ENCODE peak calls at places on chromosome 10, in five cellular contexts. One of them, this sample, is unnamed.

GRCh38 chr10:9315292-9315691 is 1260.8 kb downstream of the GATA3 start:
- DNase-seq in GM23338: no peak
- DNase-seq in sigmoid colon: no peak
- DNase-seq in GM12892: no peak
- DNase-seq in upper lobe of left lung: no peak
- DNase-seq in this sample: no peak

GRCh38 chr10:60645928-60646433 is 132.3 kb upstream of the CDK1 start:
- DNase-seq in GM23338: no peak
- DNase-seq in sigmoid colon: no peak
- DNase-seq in GM12892: no peak
- DNase-seq in upper lobe of left lung: no peak
- DNase-seq in this sample: no peak

GRCh38 chr10:86647773-86648705 is 6.3 kb upstream of the OPN4 start:
- DNase-seq in sigmoid colon: no peak
- DNase-seq in GM23338: no peak
- DNase-seq in GM12892: no peak
- DNase-seq in upper lobe of left lung: no peak
- DNase-seq in this sample: no peak

GRCh38 chr10:33129181-33129928 is 171.3 kb upstream of the ITGB1 start:
- DNase-seq in sigmoid colon: no peak
- DNase-seq in GM12892: no peak
- DNase-seq in upper lobe of left lung: no peak
- DNase-seq in GM23338: no peak
- DNase-seq in this sample: no peak

GRCh38 chr10:94546058-94546595 is 539 bp downstream of the HELLS start:
- DNase-seq in sigmoid colon: no peak
- DNase-seq in GM23338: no peak
- DNase-seq in upper lobe of left lung: no peak
- DNase-seq in GM12892: peak
- DNase-seq in this sample: no peak

GRCh38 chr10:6140141-6140841 is 51.5 kb downstream of the RBM17 start:
- DNase-seq in sigmoid colon: no peak
- DNase-seq in GM23338: peak
- DNase-seq in GM12892: no peak
- DNase-seq in upper lobe of left lung: peak
- DNase-seq in this sample: no peak

GRCh38 chr10:121519901-121520500 is 78.2 kb downstream of the FGFR2 start:
- DNase-seq in GM12892: no peak
- DNase-seq in sigmoid colon: no peak
- DNase-seq in upper lobe of left lung: no peak
- DNase-seq in GM23338: no peak
- DNase-seq in this sample: no peak

GRCh38 chr10:6068422-6068821 is 6.3 kb upstream of the IL2RA start:
- DNase-seq in sigmoid colon: peak
- DNase-seq in GM12892: no peak
- DNase-seq in GM23338: no peak
- DNase-seq in upper lobe of left lung: peak
- DNase-seq in this sample: no peak

GRCh38 chr10:65827344-65827743 is 1098.5 kb upstream of the LRRTM3 start:
- DNase-seq in sigmoid colon: no peak
- DNase-seq in GM12892: no peak
- DNase-seq in GM23338: peak
- DNase-seq in upper lobe of left lung: peak
- DNase-seq in this sample: no peak

GRCh38 chr10:127600479-127600878 is 51.4 kb downstream of the NPS start:
- DNase-seq in upper lobe of left lung: no peak
- DNase-seq in GM23338: peak
- DNase-seq in sigmoid colon: no peak
- DNase-seq in GM12892: no peak
- DNase-seq in this sample: no peak

GRCh38 chr10:124999433-125000365 is 57.8 kb downstream of the ZRANB1 start:
- DNase-seq in upper lobe of left lung: peak
- DNase-seq in GM23338: no peak
- DNase-seq in GM12892: no peak
- DNase-seq in sigmoid colon: no peak
- DNase-seq in this sample: no peak

GRCh38 chr10:34001087-34001580 is 666.7 kb upstream of the NRP1 start:
- DNase-seq in sigmoid colon: no peak
- DNase-seq in upper lobe of left lung: no peak
- DNase-seq in GM23338: no peak
- DNase-seq in GM12892: no peak
- DNase-seq in this sample: no peak

GRCh38 chr10:60778978-60779668 is 845 bp downstream of the CDK1 start:
- DNase-seq in GM12892: no peak
- DNase-seq in GM23338: no peak
- DNase-seq in sigmoid colon: no peak
- DNase-seq in upper lobe of left lung: no peak
- DNase-seq in this sample: no peak

GRCh38 chr10:37619336-37619735 is 238.1 kb downstream of the ZNF248 start:
- DNase-seq in GM23338: no peak
- DNase-seq in sigmoid colon: no peak
- DNase-seq in upper lobe of left lung: no peak
- DNase-seq in GM12892: no peak
- DNase-seq in this sample: no peak

GRCh38 chr10:65419629-65420028 is 1506.2 kb upstream of the LRRTM3 start:
- DNase-seq in sigmoid colon: no peak
- DNase-seq in GM23338: no peak
- DNase-seq in GM12892: no peak
- DNase-seq in upper lobe of left lung: no peak
- DNase-seq in this sample: no peak

GRCh38 chr10:22005763-22006162 is 2.2 kb upstream of the DNAJC1 start:
- DNase-seq in sigmoid colon: no peak
- DNase-seq in GM12892: no peak
- DNase-seq in upper lobe of left lung: no peak
- DNase-seq in GM23338: no peak
- DNase-seq in this sample: no peak

GRCh38 chr10:59709472-59710125 is at the start of gene SLC16A9:
- DNase-seq in GM23338: peak
- DNase-seq in GM12892: peak
- DNase-seq in upper lobe of left lung: peak
- DNase-seq in sigmoid colon: peak
- DNase-seq in this sample: peak

GRCh38 chr10:30058570-30059132 is 735 bp downstream of the JCAD start:
- DNase-seq in upper lobe of left lung: no peak
- DNase-seq in GM23338: peak
- DNase-seq in GM12892: no peak
- DNase-seq in sigmoid colon: no peak
- DNase-seq in this sample: no peak

GRCh38 chr10:70714961-70715360 is 42.7 kb downstream of the ADAMTS14 start:
- DNase-seq in GM12892: no peak
- DNase-seq in GM23338: no peak
- DNase-seq in sigmoid colon: no peak
- DNase-seq in upper lobe of left lung: no peak
- DNase-seq in this sample: no peak

GRCh38 chr10:70302292-70302691 is 18.5 kb upstream of the NPFFR1 start:
- DNase-seq in GM23338: no peak
- DNase-seq in GM12892: no peak
- DNase-seq in upper lobe of left lung: no peak
- DNase-seq in sigmoid colon: no peak
- DNase-seq in this sample: no peak

GRCh38 chr10:121596668-121597503 is 1.4 kb downstream of the FGFR2 start:
- DNase-seq in upper lobe of left lung: no peak
- DNase-seq in GM23338: peak
- DNase-seq in GM12892: no peak
- DNase-seq in sigmoid colon: peak
- DNase-seq in this sample: no peak

GRCh38 chr10:86752311-86752710 is 4.1 kb upstream of the BMPR1A start:
- DNase-seq in GM12892: no peak
- DNase-seq in upper lobe of left lung: no peak
- DNase-seq in GM23338: no peak
- DNase-seq in sigmoid colon: no peak
- DNase-seq in this sample: no peak

GRCh38 chr10:124685251-124685650 is 58.9 kb downstream of the FAM53B start:
- DNase-seq in GM23338: peak
- DNase-seq in sigmoid colon: peak
- DNase-seq in GM12892: no peak
- DNase-seq in upper lobe of left lung: peak
- DNase-seq in this sample: no peak

GRCh38 chr10:1557081-1557480 is 180.2 kb downstream of the ADARB2 start:
- DNase-seq in upper lobe of left lung: no peak
- DNase-seq in sigmoid colon: peak
- DNase-seq in GM12892: no peak
- DNase-seq in GM23338: no peak
- DNase-seq in this sample: no peak

GRCh38 chr10:59971915-59972314 is 65.6 kb upstream of the CCDC6 start:
- DNase-seq in GM23338: no peak
- DNase-seq in upper lobe of left lung: no peak
- DNase-seq in sigmoid colon: no peak
- DNase-seq in GM12892: no peak
- DNase-seq in this sample: no peak

GRCh38 chr10:1402016-1402820 is 335.1 kb downstream of the ADARB2 start:
- DNase-seq in upper lobe of left lung: no peak
- DNase-seq in sigmoid colon: no peak
- DNase-seq in GM12892: no peak
- DNase-seq in GM23338: no peak
- DNase-seq in this sample: no peak

GRCh38 chr10:135601-136464 is 578 bp downstream of the ZMYND11 start:
- DNase-seq in sigmoid colon: peak
- DNase-seq in GM12892: peak
- DNase-seq in upper lobe of left lung: peak
- DNase-seq in GM23338: peak
- DNase-seq in this sample: no peak

GRCh38 chr10:49602380-49603023 is 7.6 kb upstream of the SLC18A3 start:
- DNase-seq in GM23338: no peak
- DNase-seq in GM12892: no peak
- DNase-seq in sigmoid colon: no peak
- DNase-seq in upper lobe of left lung: peak
- DNase-seq in this sample: no peak

GRCh38 chr10:35375091-35375765 is 38.9 kb downstream of the CCNY start:
- DNase-seq in GM23338: no peak
- DNase-seq in sigmoid colon: no peak
- DNase-seq in GM12892: no peak
- DNase-seq in upper lobe of left lung: no peak
- DNase-seq in this sample: no peak

GRCh38 chr10:124144536-124144935 is 51.1 kb upstream of the CHST15 start:
- DNase-seq in GM12892: no peak
- DNase-seq in upper lobe of left lung: no peak
- DNase-seq in GM23338: no peak
- DNase-seq in sigmoid colon: peak
- DNase-seq in this sample: no peak

GRCh38 chr10:108696792-108697477 is 1226.4 kb downstream of the XPNPEP1 start:
- DNase-seq in upper lobe of left lung: no peak
- DNase-seq in GM23338: no peak
- DNase-seq in sigmoid colon: no peak
- DNase-seq in GM12892: no peak
- DNase-seq in this sample: no peak

GRCh38 chr10:112409755-112410154 is 35.8 kb downstream of the ACSL5 start:
- DNase-seq in GM23338: no peak
- DNase-seq in sigmoid colon: no peak
- DNase-seq in GM12892: no peak
- DNase-seq in upper lobe of left lung: no peak
- DNase-seq in this sample: no peak

GRCh38 chr10:69407621-69408301 is 9.0 kb downstream of the TACR2 start:
- DNase-seq in GM23338: peak
- DNase-seq in sigmoid colon: no peak
- DNase-seq in GM12892: no peak
- DNase-seq in upper lobe of left lung: no peak
- DNase-seq in this sample: no peak

GRCh38 chr10:125564570-125564969 is 118.4 kb downstream of the TEX36 start:
- DNase-seq in sigmoid colon: no peak
- DNase-seq in upper lobe of left lung: no peak
- DNase-seq in GM12892: no peak
- DNase-seq in GM23338: no peak
- DNase-seq in this sample: no peak

GRCh38 chr10:74145133-74145532 is 5.5 kb downstream of the AP3M1 start:
- DNase-seq in GM12892: no peak
- DNase-seq in upper lobe of left lung: no peak
- DNase-seq in GM23338: no peak
- DNase-seq in sigmoid colon: no peak
- DNase-seq in this sample: no peak
- TF ChIP-seq POLR2AphosphoS5 in GM12892: no peak
- TF ChIP-seq POLR2AphosphoS5 in upper lobe of left lung: no peak
- TF ChIP-seq POLR2AphosphoS5 in GM23338: no peak
- TF ChIP-seq POLR2AphosphoS5 in sigmoid colon: peak
- TF ChIP-seq POLR2AphosphoS5 in this sample: no peak

GRCh38 chr10:31816318-31816717 is 112.3 kb downstream of the ARHGAP12 start:
- DNase-seq in upper lobe of left lung: no peak
- DNase-seq in sigmoid colon: no peak
- DNase-seq in GM12892: no peak
- DNase-seq in GM23338: no peak
- DNase-seq in this sample: no peak
- TF ChIP-seq POLR2AphosphoS5 in upper lobe of left lung: no peak
- TF ChIP-seq POLR2AphosphoS5 in sigmoid colon: peak
- TF ChIP-seq POLR2AphosphoS5 in GM12892: no peak
- TF ChIP-seq POLR2AphosphoS5 in GM23338: no peak
- TF ChIP-seq POLR2AphosphoS5 in this sample: no peak

GRCh38 chr10:76284351-76284750 is 852.9 kb downstream of the LRMDA start:
- DNase-seq in GM12892: no peak
- DNase-seq in upper lobe of left lung: no peak
- DNase-seq in sigmoid colon: no peak
- DNase-seq in GM23338: no peak
- DNase-seq in this sample: no peak

GRCh38 chr10:76285012-76285411 is 853.6 kb downstream of the LRMDA start:
- DNase-seq in GM23338: no peak
- DNase-seq in GM12892: no peak
- DNase-seq in upper lobe of left lung: no peak
- DNase-seq in sigmoid colon: no peak
- DNase-seq in this sample: no peak

GRCh38 chr10:76281704-76282103 is 850.3 kb downstream of the LRMDA start:
- DNase-seq in upper lobe of left lung: no peak
- DNase-seq in GM12892: no peak
- DNase-seq in sigmoid colon: no peak
- DNase-seq in GM23338: no peak
- DNase-seq in this sample: no peak

GRCh38 chr10:76278811-76279460 is 847.5 kb downstream of the LRMDA start:
- DNase-seq in GM23338: no peak
- DNase-seq in GM12892: no peak
- DNase-seq in upper lobe of left lung: no peak
- DNase-seq in sigmoid colon: no peak
- DNase-seq in this sample: no peak

GRCh38 chr10:76282122-76283030 is 851.0 kb downstream of the LRMDA start:
- DNase-seq in sigmoid colon: peak
- DNase-seq in GM23338: no peak
- DNase-seq in upper lobe of left lung: no peak
- DNase-seq in GM12892: no peak
- DNase-seq in this sample: no peak
- TF ChIP-seq POLR2AphosphoS5 in sigmoid colon: peak
- TF ChIP-seq POLR2AphosphoS5 in GM23338: no peak
- TF ChIP-seq POLR2AphosphoS5 in upper lobe of left lung: no peak
- TF ChIP-seq POLR2AphosphoS5 in GM12892: no peak
- TF ChIP-seq POLR2AphosphoS5 in this sample: no peak

GRCh38 chr10:89262331-89263020 is 10.9 kb upstream of the LIPA start:
- DNase-seq in sigmoid colon: no peak
- DNase-seq in upper lobe of left lung: no peak
- DNase-seq in GM23338: no peak
- DNase-seq in GM12892: no peak
- DNase-seq in this sample: no peak
- TF ChIP-seq POLR2AphosphoS5 in sigmoid colon: no peak
- TF ChIP-seq POLR2AphosphoS5 in upper lobe of left lung: no peak
- TF ChIP-seq POLR2AphosphoS5 in GM23338: no peak
- TF ChIP-seq POLR2AphosphoS5 in GM12892: no peak
- TF ChIP-seq POLR2AphosphoS5 in this sample: no peak

This sample was measured in HCT116.